ENCODE peak calls at places on chromosomes 3 and 15, in eight cellular contexts. Z, D, Q, W, I, R, Y and J are unnamed samples.

GRCh38 chr3:34065901-34066300 is 267.5 kb downstream of the PDCD6IP start:
- DNase-seq in Z (no peak), D (no peak), Q (no peak), W (no peak), I (no peak), R (no peak), Y (no peak), J (no peak)

GRCh38 chr3:96027718-96028117 is 786.7 kb upstream of the EPHA6 start:
- DNase-seq in Z (no peak), D (no peak), Q (no peak), W (no peak), I (no peak), R (no peak), Y (no peak), J (no peak)

GRCh38 chr3:36911990-36912804 is 32.7 kb downstream of the TRANK1 start:
- DNase-seq in Z (peak; percentile 77), D (no peak), Q (no peak), W (no peak), I (no peak), R (no peak), Y (peak; percentile 27), J (peak; percentile 11)

GRCh38 chr3:52044869-52045616 is 11.3 kb downstream of the DUSP7 start:
- DNase-seq in Z (no peak), D (peak; percentile 58), Q (no peak), W (no peak), I (no peak), R (no peak), Y (no peak), J (no peak)

GRCh38 chr3:126422121-126422520 is 27.4 kb downstream of the CFAP100 start:
- DNase-seq in Z (no peak), D (no peak), Q (no peak), W (no peak), I (no peak), R (no peak), Y (no peak), J (no peak)

GRCh38 chr3:64341355-64341754 is 116.1 kb upstream of the PRICKLE2 start:
- DNase-seq in Z (no peak), D (no peak), Q (no peak), W (no peak), I (no peak), R (no peak), Y (no peak), J (no peak)

GRCh38 chr15:42035362-42035761 is 14.5 kb upstream of the PLA2G4E start:
- DNase-seq in Z (no peak), D (no peak), Q (no peak), W (no peak), I (no peak), R (no peak), Y (no peak), J (peak; percentile 17)

GRCh38 chr3:119630562-119631329 is 29.6 kb downstream of the POPDC2 start:
- DNase-seq in Z (no peak), D (no peak), Q (no peak), W (no peak), I (no peak), R (no peak), Y (peak; percentile 55), J (no peak)

GRCh38 chr3:30623375-30623774 is 17.0 kb downstream of the TGFBR2 start:
- DNase-seq in Z (no peak), D (no peak), Q (no peak), W (no peak), I (no peak), R (no peak), Y (no peak), J (no peak)

GRCh38 chr3:179446501-179446900 is 4.8 kb downstream of the GNB4 start:
- DNase-seq in Z (no peak), D (no peak), Q (no peak), W (no peak), I (no peak), R (no peak), Y (no peak), J (no peak)

GRCh38 chr3:47399016-47399415 is 18.2 kb downstream of the PTPN23 start:
- DNase-seq in Z (no peak), D (no peak), Q (no peak), W (no peak), I (no peak), R (no peak), Y (no peak), J (no peak)

GRCh38 chr15:56806147-56806536 is 72.8 kb upstream of the ZNF280D start:
- DNase-seq in Z (no peak), D (no peak), Q (no peak), W (no peak), I (no peak), R (no peak), Y (no peak), J (no peak)

GRCh38 chr15:83871808-83872559 is 218.1 kb downstream of the ADAMTSL3 start:
- DNase-seq in Z (no peak), D (no peak), Q (no peak), W (no peak), I (peak; percentile 22), R (no peak), Y (peak; percentile 14), J (no peak)

GRCh38 chr3:102163039-102163817 is 271.6 kb upstream of the ZPLD1 start:
- DNase-seq in Z (peak; percentile 100), D (peak; percentile 42), Q (no peak), W (no peak), I (peak; percentile 40), R (no peak), Y (peak; percentile 42), J (peak; percentile 65)

GRCh38 chr15:62928242-62928995 is 114.1 kb upstream of the TPM1 start:
- DNase-seq in Z (peak; percentile 39), D (peak; percentile 60), Q (no peak), W (no peak), I (no peak), R (no peak), Y (peak; percentile 88), J (peak; percentile 70)

GRCh38 chr3:147838650-147839049 is 429.5 kb downstream of the ZIC1 start:
- DNase-seq in Z (no peak), D (no peak), Q (no peak), W (no peak), I (no peak), R (no peak), Y (no peak), J (no peak)
- TF ChIP-seq CTCF in Z (no peak), D (peak; percentile 42), Q (no peak), W (no peak), I (no peak), R (peak; percentile 13), Y (peak; percentile 27), J (no peak)

GRCh38 chr3:15241341-15241740 is 35.3 kb downstream of the CAPN7 start:
- DNase-seq in Z (no peak), D (no peak), Q (no peak), W (peak; percentile 17), I (no peak), R (no peak), Y (no peak), J (peak; percentile 21)
- TF ChIP-seq CTCF in Z (peak; percentile 63), D (peak; percentile 54), Q (peak; percentile 50), W (peak; percentile 15), I (no peak), R (peak; percentile 34), Y (peak; percentile 41), J (no peak)

DNA sequence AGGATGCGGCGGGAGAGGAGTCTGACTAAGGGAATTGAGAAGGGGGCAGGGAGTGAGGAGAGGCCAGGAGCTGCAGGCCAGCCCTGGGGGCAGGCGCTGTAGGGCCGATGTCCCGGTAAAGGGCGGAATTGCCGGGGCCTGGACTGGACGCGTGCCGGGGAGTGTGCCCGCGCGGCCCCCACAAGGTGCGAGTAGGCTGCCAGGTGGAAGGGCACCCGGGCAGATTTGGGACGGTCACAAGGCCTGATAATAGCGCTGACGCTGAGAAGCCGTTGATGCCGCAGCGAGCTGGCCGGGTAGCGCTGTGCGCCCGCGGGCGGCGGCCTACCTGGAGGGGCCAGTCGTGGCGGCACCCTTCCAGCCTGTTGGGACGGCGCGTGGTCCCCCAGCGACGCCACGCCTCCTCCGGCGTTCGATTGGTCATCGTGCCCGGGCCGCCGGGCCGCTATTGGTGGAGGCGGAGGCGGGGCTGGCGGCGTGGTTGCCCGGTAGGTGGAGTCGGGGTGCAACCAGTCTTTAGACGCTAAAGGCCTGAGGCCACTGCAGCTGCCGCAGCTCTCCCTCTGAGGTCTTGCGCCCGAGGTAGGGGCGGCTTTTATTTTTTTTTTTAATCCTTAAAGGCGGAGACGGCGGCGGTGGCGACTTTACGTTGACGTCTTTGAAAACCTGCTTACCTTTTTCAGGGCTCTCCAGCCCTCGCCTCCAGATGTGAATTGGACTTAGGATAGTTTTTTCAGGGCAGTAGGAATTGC is 919 bp downstream of the SLC25A38 start:
- DNase-seq in Z (peak; percentile 81), D (peak; percentile 98), Q (peak; percentile 91), W (peak; percentile 98), I (peak; percentile 98), R (no peak), Y (peak; percentile 63), J (peak; percentile 97)
- TF ChIP-seq CTCF in Z (no peak), D (no peak), Q (peak; percentile 4), W (no peak), I (no peak), R (no peak), Y (peak; percentile 10), J (no peak)

GRCh38 chr15:67823371-67824156 is 1.7 kb upstream of the SKOR1 start:
- DNase-seq in Z (no peak), D (peak; percentile 84), Q (no peak), W (no peak), I (no peak), R (no peak), Y (no peak), J (no peak)
- TF ChIP-seq CTCF in Z (no peak), D (no peak), Q (no peak), W (no peak), I (no peak), R (no peak), Y (no peak), J (no peak)

DNA sequence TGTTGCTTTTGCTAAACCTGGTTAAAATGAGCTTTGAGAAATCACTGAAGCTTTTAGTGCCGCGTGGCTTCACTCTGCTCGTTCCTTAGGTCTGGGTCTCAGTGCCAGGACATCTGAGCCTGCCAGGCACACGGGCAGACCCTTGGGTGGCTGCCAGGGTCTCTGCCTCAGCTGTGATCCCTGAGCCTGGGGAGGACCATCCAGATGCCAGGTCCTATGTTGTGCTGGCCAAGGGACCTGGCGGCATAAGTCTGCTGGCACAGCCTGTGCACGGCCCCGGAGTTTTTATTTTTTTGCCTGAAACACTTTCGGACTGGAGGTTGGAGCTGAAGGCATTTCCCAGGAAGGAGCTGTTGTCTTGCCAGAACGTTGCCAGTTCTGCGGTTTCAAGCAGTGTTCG is 328.1 kb downstream of the LRTM1 start:
- DNase-seq in Z (no peak), D (peak; percentile 67), Q (no peak), W (no peak), I (no peak), R (no peak), Y (no peak), J (no peak)
- TF ChIP-seq CTCF in Z (no peak), D (no peak), Q (no peak), W (no peak), I (no peak), R (no peak), Y (no peak), J (no peak)

GRCh38 chr3:194745427-194746184 is 59.9 kb downstream of the FAM43A start:
- DNase-seq in Z (no peak), D (no peak), Q (no peak), W (no peak), I (no peak), R (no peak), Y (no peak), J (no peak)
- TF ChIP-seq CTCF in Z (no peak), D (no peak), Q (no peak), W (no peak), I (no peak), R (no peak), Y (no peak), J (no peak)